ENCODE peak calls at places on chromosomes 11 and 22, in ten cellular contexts. A, W, Y, N, J, G, Q, T, F and Z are unnamed samples.

GRCh38 chr22:35868938-35869337 is 151.3 kb downstream of the APOL5 start:
- DNase-seq in A (no peak), W (no peak), Y (no peak), N (no peak), J (peak), G (no peak), Q (no peak), T (no peak), F (no peak), Z (no peak)

GRCh38 chr22:47192106-47192650 is 429.7 kb downstream of the TBC1D22A start:
- DNase-seq in A (no peak), W (no peak), Y (no peak), N (no peak), J (no peak), G (no peak), Q (no peak), T (no peak), F (no peak), Z (peak)

GRCh38 chr11:2523821-2524391 is 79.1 kb downstream of the KCNQ1 start:
- DNase-seq in A (no peak), W (no peak), Y (no peak), N (no peak), J (no peak), G (no peak), Q (no peak), T (no peak), F (no peak), Z (peak)

GRCh38 chr22:36016656-36017055 is 12.0 kb downstream of the RBFOX2 start:
- DNase-seq in A (no peak), W (no peak), Y (no peak), N (no peak), J (no peak), G (no peak), Q (no peak), T (no peak), F (peak), Z (no peak)

GRCh38 chr11:15770798-15771414 is 585.4 kb downstream of the SOX6 start:
- DNase-seq in A (peak), W (no peak), Y (no peak), N (no peak), J (peak), G (peak), Q (no peak), T (no peak), F (peak), Z (no peak)

GRCh38 chr11:6453152-6453551 is 12.4 kb upstream of the HPX start:
- DNase-seq in A (no peak), W (no peak), Y (no peak), N (no peak), J (no peak), G (no peak), Q (no peak), T (no peak), F (no peak), Z (no peak)

GRCh38 chr11:78227906-78228305 is 39.2 kb downstream of the USP35 start:
- DNase-seq in A (no peak), W (no peak), Y (no peak), N (no peak), J (no peak), G (no peak), Q (no peak), T (no peak), F (no peak), Z (peak)

GRCh38 chr22:47369431-47370015 is 607.1 kb downstream of the TBC1D22A start:
- DNase-seq in A (no peak), W (no peak), Y (no peak), N (no peak), J (no peak), G (no peak), Q (no peak), T (no peak), F (no peak), Z (peak)

GRCh38 chr22:47835726-47836125 is 1073.3 kb downstream of the TBC1D22A start:
- DNase-seq in A (no peak), W (no peak), Y (no peak), N (no peak), J (peak), G (no peak), Q (no peak), T (no peak), F (peak), Z (no peak)

GRCh38 chr11:32940865-32941264 is 48.3 kb downstream of the QSER1 start:
- DNase-seq in A (no peak), W (no peak), Y (no peak), N (no peak), J (no peak), G (no peak), Q (no peak), T (no peak), F (no peak), Z (no peak)

GRCh38 chr11:19441752-19442553 is 201.2 kb upstream of the E2F8 start:
- DNase-seq in A (peak), W (no peak), Y (peak), N (peak), J (peak), G (no peak), Q (no peak), T (peak), F (peak), Z (no peak)

GRCh38 chr11:1481483-1481825 is 5.1 kb downstream of the MOB2 start:
- DNase-seq in A (no peak), W (no peak), Y (no peak), N (no peak), J (no peak), G (no peak), Q (no peak), T (no peak), F (no peak), Z (peak)

GRCh38 chr22:27504360-27504759 is 297.2 kb downstream of the MN1 start:
- DNase-seq in A (no peak), W (no peak), Y (no peak), N (no peak), J (no peak), G (no peak), Q (no peak), T (no peak), F (no peak), Z (no peak)

GRCh38 chr11:78022397-78023396 is at the start of gene KCTD14:
- DNase-seq in A (peak), W (no peak), Y (peak), N (no peak), J (peak), G (peak), Q (no peak), T (peak), F (no peak), Z (no peak)

GRCh38 chr11:131044851-131045250 is 128.6 kb upstream of the SNX19 start:
- DNase-seq in A (no peak), W (no peak), Y (no peak), N (no peak), J (no peak), G (no peak), Q (no peak), T (no peak), F (no peak), Z (no peak)